ENCODE peak calls at places on chromosome 13, in five cellular contexts. C, G, J, Q and R are unnamed samples.

GRCh38 chr13:33797622-33798021 is 20.3 kb upstream of the RFC3 start:
- DNase-seq in C (no peak), G (no peak), J (no peak), Q (no peak), R (no peak)

GRCh38 chr13:42602910-42603309 is 29.0 kb downstream of the TNFSF11 start:
- DNase-seq in C (no peak), G (no peak), J (no peak), Q (no peak), R (no peak)

GRCh38 chr13:30037306-30037705 is 186.9 kb upstream of the UBL3 start:
- DNase-seq in C (no peak), G (no peak), J (no peak), Q (peak; percentile 49), R (no peak)

GRCh38 chr13:109256866-109257760 is 529.3 kb downstream of the IRS2 start:
- DNase-seq in C (no peak), G (peak; percentile 97), J (peak; percentile 94), Q (no peak), R (no peak)

GRCh38 chr13:29619995-29620394 is 24.5 kb upstream of the SLC7A1 start:
- DNase-seq in C (no peak), G (peak; percentile 74), J (no peak), Q (no peak), R (no peak)

GRCh38 chr13:46648166-46648607 is 95.2 kb downstream of the LRCH1 start:
- DNase-seq in C (peak; percentile 22), G (peak; percentile 30), J (no peak), Q (no peak), R (peak; percentile 57)

GRCh38 chr13:76884571-76885202 is 1.5 kb downstream of the KCTD12 start:
- DNase-seq in C (no peak), G (peak; percentile 17), J (no peak), Q (no peak), R (no peak)

GRCh38 chr13:67071918-67072598 is 158.1 kb downstream of the PCDH9 start:
- DNase-seq in C (no peak), G (no peak), J (no peak), Q (no peak), R (no peak)

GRCh38 chr13:33953203-33953602 is 135.3 kb downstream of the RFC3 start:
- DNase-seq in C (no peak), G (peak; percentile 41), J (peak; percentile 81), Q (no peak), R (no peak)

GRCh38 chr13:41065098-41065497 is 3.8 kb downstream of the WBP4 start:
- DNase-seq in C (no peak), G (peak; percentile 72), J (peak; percentile 75), Q (no peak), R (no peak)

GRCh38 chr13:103282571-103283450 is 216.6 kb upstream of the SLC10A2 start:
- DNase-seq in C (no peak), G (peak; percentile 22), J (peak; percentile 47), Q (no peak), R (no peak)

GRCh38 chr13:60869225-60869624 is 472.2 kb downstream of the TDRD3 start:
- DNase-seq in C (no peak), G (no peak), J (no peak), Q (no peak), R (no peak)

GRCh38 chr13:18962168-18962734 is 219.4 kb downstream of the TUBA3C start:
- DNase-seq in C (no peak), G (no peak), J (no peak), Q (no peak), R (no peak)

GRCh38 chr13:87123987-87124784 is 547.0 kb upstream of the SLITRK5 start:
- DNase-seq in C (no peak), G (peak; percentile 0), J (peak; percentile 89), Q (peak; percentile 8), R (no peak)

GRCh38 chr13:23574421-23574820 is 4.2 kb downstream of the TNFRSF19 start:
- DNase-seq in C (no peak), G (no peak), J (no peak), Q (no peak), R (no peak)

GRCh38 chr13:41411536-41411935 is 45.8 kb upstream of the RGCC start:
- DNase-seq in C (peak; percentile 35), G (peak; percentile 50), J (peak; percentile 19), Q (peak; percentile 24), R (peak; percentile 65)